ENCODE peak calls at places on chromosomes 13 and 19, in four cellular contexts. F is IMR-90, R is body of pancreas, J is breast epithelium. P is an unnamed sample.
A peak's percentile ranks its signal among the peaks of the same experiment; 100 is the strongest.

GRCh38 chr19:39139305-39140194 is 14.0 kb downstream of the PAK4 start:
- DNase-seq in F (no peak), R (peak; percentile 47), J (no peak), P (no peak)

GRCh38 chr13:73767191-73767741 is 366.9 kb downstream of the KLF12 start:
- DNase-seq in F (peak; percentile 70), R (no peak), J (no peak), P (no peak)

GRCh38 chr13:52454459-52454824 is 836 bp upstream of the CKAP2 start:
- DNase-seq in F (peak; percentile 8), R (no peak), J (no peak), P (no peak)

GRCh38 chr19:49883094-49883493 is 5.6 kb downstream of the TBC1D17 start:
- DNase-seq in F (no peak), R (no peak), J (no peak), P (no peak)

GRCh38 chr13:83895994-83896580 is 13.8 kb upstream of the SLITRK1 start:
- DNase-seq in F (peak; percentile 6), R (no peak), J (no peak), P (no peak)

GRCh38 chr19:33286899-33287298 is 15.4 kb downstream of the CEBPA start:
- DNase-seq in F (no peak), R (no peak), J (no peak), P (no peak)

GRCh38 chr19:34135401-34135800 is 36.9 kb upstream of the LSM14A start:
- DNase-seq in F (no peak), R (peak; percentile 73), J (no peak), P (no peak)

GRCh38 chr13:106262886-106263285 is 272.6 kb downstream of the EFNB2 start:
- DNase-seq in F (no peak), R (no peak), J (no peak), P (no peak)

GRCh38 chr13:30796132-30796832 is 60.9 kb downstream of the ALOX5AP start:
- DNase-seq in F (peak; percentile 62), R (no peak), J (peak; percentile 68), P (no peak)

GRCh38 chr13:43988302-43988701 is 108.6 kb downstream of the LACC1 start:
- DNase-seq in F (no peak), R (no peak), J (no peak), P (no peak)

GRCh38 chr19:32330149-32330548 is 15.3 kb upstream of the ZNF507 start:
- DNase-seq in F (no peak), R (no peak), J (no peak), P (no peak)

GRCh38 chr13:80050252-80050651 is 290.7 kb downstream of the SPRY2 start:
- DNase-seq in F (peak; percentile 16), R (no peak), J (no peak), P (no peak)

GRCh38 chr13:19117913-19118739 is 63.5 kb downstream of the TUBA3C start:
- DNase-seq in F (no peak), R (no peak), J (no peak), P (no peak)

GRCh38 chr19:5578094-5578846 is 10.5 kb upstream of the TINCR start:
- DNase-seq in F (peak; percentile 38), R (peak; percentile 68), J (peak; percentile 24), P (peak; percentile 31)

GRCh38 chr19:50820086-50820485 is 3.5 kb downstream of the KLK1 start:
- DNase-seq in F (no peak), R (no peak), J (no peak), P (no peak)

GRCh38 chr13:44437356-44438233 is 64.0 kb downstream of the SERP2 start:
- DNase-seq in F (peak; percentile 63), R (no peak), J (no peak), P (no peak)

GRCh38 chr19:31461814-31462539 is 112.7 kb upstream of the TSHZ3 start:
- DNase-seq in F (no peak), R (no peak), J (no peak), P (no peak)

GRCh38 chr19:56066152-56067023 is 54.7 kb downstream of the ZNF787 start:
- DNase-seq in F (peak; percentile 19), R (peak; percentile 81), J (peak; percentile 33), P (peak; percentile 35)

GRCh38 chr19:1026189-1027019 is at the start of gene CNN2:
- DNase-seq in F (peak; percentile 67), R (peak; percentile 86), J (peak; percentile 85), P (no peak)

GRCh38 chr19:48390188-48391099 is 907 bp downstream of the KDELR1 start:
- DNase-seq in F (peak; percentile 49), R (peak; percentile 70), J (peak; percentile 50), P (no peak)

GRCh38 chr13:41568143-41568989 is 111.0 kb downstream of the RGCC start:
- DNase-seq in F (no peak), R (no peak), J (no peak), P (no peak)

GRCh38 chr13:91627952-91628739 is 229.7 kb downstream of the GPC5 start:
- DNase-seq in F (no peak), R (no peak), J (no peak), P (no peak)

GRCh38 chr13:71355010-71355409 is 512.0 kb downstream of the DACH1 start:
- DNase-seq in F (no peak), R (no peak), J (no peak), P (no peak)

GRCh38 chr13:108220042-108220441 is 1.9 kb downstream of the ABHD13 start:
- DNase-seq in F (no peak), R (peak; percentile 61), J (no peak), P (no peak)

GRCh38 chr19:57771417-57771816 is 1.9 kb downstream of the ZNF586 start:
- DNase-seq in F (no peak), R (no peak), J (no peak), P (no peak)

GRCh38 chr13:27405521-27406134 is 18.8 kb upstream of the GTF3A start:
- DNase-seq in F (no peak), R (no peak), J (no peak), P (no peak)

GRCh38 chr13:27403252-27403678 is 21.2 kb upstream of the GTF3A start:
- DNase-seq in F (peak; percentile 65), R (peak; percentile 29), J (no peak), P (no peak)

GRCh38 chr13:27403727-27404385 is 20.6 kb upstream of the GTF3A start:
- DNase-seq in F (no peak), R (peak; percentile 62), J (no peak), P (no peak)

GRCh38 chr13:27406178-27406939 is 18.1 kb upstream of the GTF3A start:
- DNase-seq in F (peak; percentile 49), R (peak; percentile 41), J (no peak), P (no peak)

GRCh38 chr13:27404680-27405079 is 19.7 kb upstream of the GTF3A start:
- DNase-seq in F (no peak), R (peak; percentile 73), J (no peak), P (no peak)
- TF ChIP-seq POLR2A in F (no peak), R (peak; percentile 65), J (no peak), P (no peak)

DNA sequence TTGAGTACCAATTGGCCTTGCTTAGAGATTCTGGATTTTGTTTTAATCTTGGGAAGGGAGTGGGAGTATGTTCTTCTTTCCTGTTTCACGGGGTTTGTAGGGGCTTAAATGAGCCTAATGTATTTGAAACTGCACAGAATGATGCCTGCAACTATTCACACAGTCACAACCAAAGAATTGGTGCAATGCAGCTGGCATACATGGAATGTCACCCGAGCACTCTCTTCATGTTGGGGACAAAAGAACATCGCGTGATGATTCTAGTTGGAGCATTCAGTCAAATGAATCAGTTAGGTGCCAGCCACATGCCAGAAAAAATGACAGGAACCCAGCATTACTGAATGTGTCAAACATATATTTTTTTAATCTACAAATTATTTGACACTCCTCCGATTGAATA is 22.1 kb downstream of the STARD13 start:
- DNase-seq in F (no peak), R (no peak), J (no peak), P (no peak)
- H3K4me1 ChIP-seq in F (peaks cover 52% of the 10 kb centered on the region), R (peaks cover 73% of the 10 kb centered on the region), J (no peaks in the 10 kb centered on the region), P (peaks cover 74% of the 10 kb centered on the region)

DNA sequence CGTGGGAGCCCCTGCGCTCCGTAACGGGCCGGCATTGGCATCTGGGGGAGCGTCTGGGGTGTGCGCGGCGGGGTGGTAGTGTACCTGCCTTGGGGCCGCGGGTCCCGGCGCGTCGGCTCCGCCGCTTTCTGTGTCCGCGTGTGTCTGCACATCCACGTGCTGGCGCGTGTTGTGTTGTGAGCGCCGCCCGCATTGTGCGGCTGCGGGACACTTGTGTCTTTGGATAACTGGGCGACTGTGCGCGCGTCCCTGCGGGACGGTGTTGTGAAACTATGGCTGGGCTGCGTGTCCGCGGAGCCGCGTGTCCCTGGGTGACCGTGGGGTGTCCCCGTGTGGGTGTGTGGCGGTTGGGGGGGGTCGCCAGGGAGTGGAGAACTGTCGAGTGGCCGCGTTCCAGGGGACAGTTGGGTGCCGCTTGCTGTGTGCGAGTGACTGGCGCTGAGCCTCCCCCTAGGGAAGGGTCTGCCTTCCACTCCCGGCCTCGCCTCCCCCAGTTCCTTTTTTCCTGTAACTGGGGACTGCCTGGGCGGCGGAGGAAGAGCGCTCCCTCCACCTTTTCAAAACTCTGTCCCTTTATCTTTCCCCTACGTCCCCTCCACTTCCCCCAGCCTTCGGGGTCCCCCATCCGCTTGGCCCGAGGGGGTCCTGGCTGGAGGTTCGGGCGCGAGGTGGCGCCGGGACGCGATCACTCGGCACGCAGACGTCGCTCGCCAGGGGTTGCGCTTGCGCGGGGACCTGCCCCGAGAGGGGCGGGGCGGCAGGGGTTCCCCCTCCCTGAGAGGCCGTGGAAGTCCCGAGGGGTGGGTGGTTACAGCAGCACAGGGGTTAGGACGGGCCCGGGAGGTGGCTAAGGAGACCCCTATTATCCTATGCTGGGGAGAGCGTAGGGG is 5.6 kb upstream of the NFIC start:
- DNase-seq in F (no peak), R (peak; percentile 76), J (peak; percentile 52), P (peak; percentile 86)
- H3K27me3 ChIP-seq in F (no peaks in the 10 kb centered on the region), R (no peaks in the 10 kb centered on the region), J (no peaks in the 10 kb centered on the region), P (no peaks in the 10 kb centered on the region)

DNA sequence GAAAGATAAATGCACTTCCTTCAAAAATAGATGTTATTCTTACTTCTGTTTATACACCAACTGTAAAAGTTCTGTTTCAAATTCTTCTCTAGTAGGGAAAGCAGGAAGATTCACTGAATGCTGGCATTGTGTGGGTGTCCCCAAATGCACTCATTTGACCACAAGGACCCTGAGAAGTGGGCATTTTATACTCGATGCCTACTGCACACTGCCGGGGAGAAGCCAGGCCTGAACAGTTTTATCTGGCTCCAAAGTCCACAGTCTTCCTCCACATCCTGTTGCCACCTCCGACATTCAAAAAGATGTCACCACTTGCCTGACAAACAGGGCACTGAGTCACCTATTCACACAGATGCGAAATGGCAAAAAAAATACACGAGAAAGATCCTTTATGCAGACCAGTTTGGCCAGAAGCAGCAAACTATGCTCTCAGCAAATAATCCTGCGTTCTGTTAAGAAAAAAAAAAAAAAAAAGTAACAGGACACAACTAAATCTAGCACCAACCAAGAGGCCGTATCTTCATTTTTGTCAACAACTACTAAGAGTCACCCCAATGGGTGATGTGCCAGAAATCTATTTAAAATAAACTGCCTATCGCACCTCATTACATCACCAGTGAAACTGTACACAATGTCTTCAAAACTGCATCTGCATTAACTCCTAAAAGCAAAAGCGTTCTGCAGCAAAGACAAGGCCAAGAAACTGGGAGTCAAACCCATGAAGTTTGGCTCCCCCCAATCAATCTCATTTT is 6.2 kb downstream of the ZC3H4 start:
- DNase-seq in F (peak; percentile 45), R (peak; percentile 71), J (no peak), P (no peak)
- TF ChIP-seq POLR2A in F (no peak), R (no peak), J (no peak), P (no peak)

GRCh38 chr19:18423258-18424020 is 4.2 kb downstream of the SSBP4 start:
- DNase-seq in F (no peak), R (no peak), J (no peak), P (no peak)
- H3K4me1 ChIP-seq in F (peaks cover 18% of the 10 kb centered on the region), R (peaks cover 41% of the 10 kb centered on the region), J (peaks cover 18% of the 10 kb centered on the region), P (peaks cover 54% of the 10 kb centered on the region)